ENCODE peak calls at places on chromosomes 5 and 9, in nine cellular contexts. J, D, K, A, U, Y, N, M and W are unnamed samples.

GRCh38 chr5:139171779-139172404 is 26.3 kb downstream of the SIL1 start:
- DNase-seq in Y (no peak), M (no peak), K (no peak), A (no peak), J (no peak), N (no peak), D (no peak), U (no peak), W (no peak)

GRCh38 chr5:132479073-132479811 is 11.3 kb downstream of the IRF1 start:
- DNase-seq in Y (no peak), D (no peak), N (no peak), M (no peak), A (no peak), J (no peak), K (no peak), U (no peak), W (no peak)

GRCh38 chr9:138022756-138023393 is 145.3 kb downstream of the CACNA1B start:
- DNase-seq in D (peak; percentile 46), J (peak; percentile 13), Y (no peak), N (no peak), M (no peak), K (peak; percentile 44), U (no peak), A (no peak), W (no peak)

GRCh38 chr5:124867064-124867707 is 120.7 kb upstream of the ZNF608 start:
- DNase-seq in Y (no peak), M (no peak), U (no peak), D (no peak), A (no peak), J (no peak), N (no peak), K (no peak), W (no peak)

GRCh38 chr5:74042559-74043357 is 416.8 kb downstream of the ARHGEF28 start:
- DNase-seq in A (no peak), U (no peak), M (no peak), D (no peak), K (no peak), N (peak; percentile 71), J (no peak), Y (no peak), W (no peak)

GRCh38 chr5:108729306-108729645 is 18.4 kb upstream of the FER start:
- DNase-seq in Y (no peak), U (no peak), M (no peak), J (no peak), D (no peak), A (no peak), K (no peak), N (no peak), W (no peak)

GRCh38 chr9:134534661-134535080 is 106.9 kb upstream of the COL5A1 start:
- DNase-seq in A (no peak), U (no peak), D (no peak), K (no peak), Y (no peak), M (no peak), J (no peak), N (no peak), W (no peak)

GRCh38 chr5:75720882-75721281 is 3.6 kb upstream of the POC5 start:
- DNase-seq in Y (no peak), A (no peak), J (no peak), M (no peak), D (no peak), K (no peak), N (no peak), U (peak; percentile 75), W (no peak)

GRCh38 chr5:180097163-180097894 is 25.8 kb upstream of the RNF130 start:
- DNase-seq in Y (no peak), K (peak; percentile 37), U (no peak), J (no peak), N (no peak), M (no peak), D (no peak), A (no peak), W (no peak)

GRCh38 chr9:137241490-137242328 is 622 bp downstream of the TUBB4B start:
- DNase-seq in U (no peak), M (no peak), J (peak; percentile 70), D (no peak), A (no peak), N (peak; percentile 89), Y (peak; percentile 77), K (peak; percentile 85), W (peak; percentile 89)

GRCh38 chr5:171926311-171926710 is 80.1 kb downstream of the FBXW11 start:
- DNase-seq in A (no peak), U (peak; percentile 17), K (no peak), M (no peak), Y (no peak), J (no peak), D (no peak), N (no peak), W (no peak)

GRCh38 chr9:37471942-37472679 is 6.9 kb upstream of the ZBTB5 start:
- DNase-seq in D (no peak), K (no peak), M (no peak), A (peak; percentile 28), U (no peak), Y (no peak), N (peak; percentile 87), J (no peak), W (no peak)

GRCh38 chr9:117044241-117044640 is 357.1 kb downstream of the TRIM32 start:
- DNase-seq in M (no peak), N (no peak), D (peak; percentile 36), U (no peak), J (no peak), A (peak; percentile 3), K (no peak), Y (no peak), W (no peak)

GRCh38 chr5:94524841-94525697 is 93.3 kb downstream of the KIAA0825 start:
- DNase-seq in D (peak; percentile 4), Y (no peak), N (peak; percentile 52), K (no peak), J (no peak), M (no peak), A (no peak), U (no peak), W (peak; percentile 42)

GRCh38 chr9:14455243-14455642 is 141.3 kb upstream of the NFIB start:
- DNase-seq in Y (no peak), K (no peak), M (no peak), D (no peak), N (no peak), J (no peak), U (no peak), A (no peak), W (no peak)

GRCh38 chr5:56050566-56051292 is 56.0 kb upstream of the IL6ST start:
- DNase-seq in Y (no peak), N (no peak), D (no peak), J (no peak), M (no peak), A (no peak), U (no peak), K (no peak), W (no peak)
- TF ChIP-seq CTCF in Y (no peak), N (no peak), D (no peak), J (no peak), M (no peak), A (no peak), U (no peak), K (no peak), W (no peak)

DNA sequence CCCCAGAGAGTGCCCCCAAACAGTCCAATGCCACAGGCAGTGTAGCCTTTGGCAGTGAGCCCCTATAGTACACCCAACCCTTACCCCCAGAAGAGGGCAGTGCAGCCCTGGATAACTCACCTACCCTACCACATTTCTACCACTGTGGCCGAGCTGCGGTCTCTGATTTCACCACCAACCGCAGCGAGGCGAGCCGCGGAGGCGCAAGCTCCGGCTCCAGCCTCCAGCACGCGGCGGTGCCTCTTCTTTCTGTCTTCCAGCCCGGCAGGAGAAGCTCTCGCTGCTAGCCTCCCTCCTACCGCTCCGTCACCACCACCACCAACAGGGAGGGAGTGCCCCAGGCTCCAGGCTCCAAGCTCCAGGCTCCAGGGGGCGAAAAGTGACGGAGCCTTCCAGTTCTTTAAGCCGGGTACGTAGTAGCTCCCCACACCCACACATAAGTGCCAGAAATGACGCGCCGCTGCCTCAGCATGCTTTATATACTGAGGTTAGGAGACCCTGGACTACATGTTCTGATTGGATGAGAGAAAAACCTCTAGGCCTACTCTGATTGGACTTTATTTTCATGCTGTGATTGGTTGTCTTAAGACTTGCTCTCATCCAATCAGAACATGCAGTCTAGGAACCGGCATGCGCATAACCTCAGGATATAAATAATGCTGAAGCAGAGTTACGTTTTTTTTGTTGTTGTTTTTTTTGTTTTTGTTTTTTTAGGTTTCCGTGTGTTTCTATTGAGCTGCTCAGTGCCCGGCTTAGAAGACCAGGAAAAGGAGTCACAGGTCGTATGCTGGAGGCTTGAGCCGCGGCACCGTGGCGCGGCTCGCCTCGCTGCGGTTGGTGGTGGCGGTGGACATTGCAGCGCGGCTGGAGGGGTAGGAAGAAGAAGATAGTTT is at the start of gene PCAT7:
- DNase-seq in N (peak; percentile 91), D (peak; percentile 75), J (peak; percentile 90), U (peak; percentile 65), M (no peak), Y (no peak), K (no peak), A (peak; percentile 83), W (peak; percentile 89)
- TF ChIP-seq CTCF in N (peak; percentile 87), D (peak; percentile 53), J (no peak), U (peak; percentile 65), M (no peak), Y (no peak), K (no peak), A (peak; percentile 49), W (peak; percentile 77)

GRCh38 chr5:173981362-173981761 is 7.6 kb upstream of the C5orf47 start:
- DNase-seq in N (no peak), M (no peak), A (no peak), D (no peak), J (no peak), U (no peak), Y (no peak), K (no peak), W (no peak)

GRCh38 chr5:173989432-173990082 is 587 bp downstream of the C5orf47 start:
- DNase-seq in N (no peak), K (no peak), J (no peak), A (no peak), D (no peak), Y (no peak), U (no peak), M (no peak), W (no peak)

GRCh38 chr5:173988554-173989431 is at the start of gene C5orf47:
- DNase-seq in M (no peak), K (no peak), U (no peak), N (no peak), J (no peak), A (no peak), D (no peak), Y (no peak), W (no peak)

GRCh38 chr5:173984218-173984617 is 4.8 kb upstream of the C5orf47 start:
- DNase-seq in A (no peak), N (no peak), M (no peak), Y (no peak), D (no peak), U (no peak), J (no peak), K (no peak), W (no peak)
- TF ChIP-seq CTCF in A (peak; percentile 21), N (no peak), M (peak; percentile 18), Y (no peak), D (peak; percentile 43), U (no peak), J (no peak), K (no peak), W (peak; percentile 58)

GRCh38 chr9:98881836-98882568 is 61.7 kb upstream of the COL15A1 start:
- DNase-seq in A (no peak), K (no peak), D (no peak), N (no peak), M (no peak), J (no peak), Y (no peak), U (no peak), W (no peak)
- TF ChIP-seq CTCF in A (no peak), K (peak; percentile 20), D (no peak), N (no peak), M (no peak), J (no peak), Y (no peak), U (no peak), W (no peak)